ENCODE peak calls at places on chromosomes 3 and 15, in eight cellular contexts. O is sigmoid colon; X is glutamatergic neuron; W is GM10248; M is neural crest cell; Y is BJ; A is CD8-positive, alpha-beta T cell; B is lung. R is an unnamed sample.
A peak's percentile ranks its signal among the peaks of the same experiment; 100 is the strongest.

GRCh38 chr3:106688463-106688862 is 688.8 kb upstream of the CCDC54 start:
- DNase-seq in O (peak; percentile 63), X (no peak), W (no peak), M (no peak), Y (peak; percentile 76), A (no peak), B (no peak), R (no peak)

GRCh38 chr3:185353823-185354614 is 8.9 kb upstream of the MAP3K13 start:
- DNase-seq in O (peak; percentile 72), X (peak; percentile 74), W (peak; percentile 74), M (peak; percentile 61), Y (no peak), A (peak; percentile 62), B (peak; percentile 75), R (peak; percentile 47)

GRCh38 chr3:123997543-123997942 is 5.6 kb upstream of the ROPN1 start:
- DNase-seq in O (no peak), X (no peak), W (no peak), M (no peak), Y (no peak), A (no peak), B (no peak), R (no peak)

GRCh38 chr15:73681856-73682596 is 2.2 kb upstream of the CD276 start:
- DNase-seq in O (no peak), X (no peak), W (no peak), M (no peak), Y (no peak), A (no peak), B (no peak), R (no peak)

GRCh38 chr3:45647148-45647619 is 42.0 kb upstream of the SACM1L start:
- DNase-seq in O (no peak), X (no peak), W (no peak), M (no peak), Y (peak; percentile 57), A (no peak), B (peak; percentile 51), R (no peak)

GRCh38 chr3:142894493-142894892 is 5.6 kb upstream of the PCOLCE2 start:
- DNase-seq in O (no peak), X (peak; percentile 50), W (no peak), M (no peak), Y (no peak), A (no peak), B (no peak), R (no peak)

GRCh38 chr3:4467522-4467867 is 426 bp upstream of the SUMF1 start:
- DNase-seq in O (no peak), X (no peak), W (no peak), M (no peak), Y (no peak), A (no peak), B (no peak), R (no peak)

GRCh38 chr3:62161306-62161705 is 212.0 kb downstream of the FEZF2 start:
- DNase-seq in O (no peak), X (no peak), W (no peak), M (no peak), Y (no peak), A (no peak), B (no peak), R (no peak)

GRCh38 chr3:63251499-63251898 is 26.6 kb upstream of the SYNPR start:
- DNase-seq in O (no peak), X (no peak), W (no peak), M (no peak), Y (no peak), A (no peak), B (no peak), R (no peak)

GRCh38 chr15:67419705-67420104 is 101.2 kb upstream of the C15orf61 start:
- DNase-seq in O (no peak), X (no peak), W (no peak), M (no peak), Y (no peak), A (no peak), B (no peak), R (no peak)

GRCh38 chr15:67422296-67422695 is 98.6 kb upstream of the C15orf61 start:
- DNase-seq in O (no peak), X (no peak), W (no peak), M (no peak), Y (no peak), A (no peak), B (no peak), R (no peak)

GRCh38 chr15:67416891-67417290 is 104.0 kb upstream of the C15orf61 start:
- DNase-seq in O (no peak), X (no peak), W (no peak), M (no peak), Y (no peak), A (no peak), B (no peak), R (no peak)

GRCh38 chr15:67420137-67420536 is 100.8 kb upstream of the C15orf61 start:
- DNase-seq in O (no peak), X (no peak), W (no peak), M (no peak), Y (no peak), A (no peak), B (no peak), R (no peak)

GRCh38 chr15:67421105-67421504 is 99.8 kb upstream of the C15orf61 start:
- DNase-seq in O (no peak), X (no peak), W (no peak), M (no peak), Y (no peak), A (no peak), B (no peak), R (no peak)
- TF ChIP-seq CTCF in O (no peak), X (no peak), W (no peak), M (no peak), Y (no peak), A (no peak), B (no peak), R (peak; percentile 12)

GRCh38 chr3:197303452-197303851 is 5.0 kb upstream of the DLG1 start:
- DNase-seq in O (no peak), X (no peak), W (no peak), M (no peak), Y (no peak), A (no peak), B (no peak), R (no peak)
- TF ChIP-seq CTCF in O (no peak), X (no peak), W (no peak), M (no peak), Y (no peak), A (no peak), B (no peak), R (no peak)

GRCh38 chr3:153215971-153216370 is 53.9 kb downstream of the RAP2B start:
- DNase-seq in O (no peak), X (no peak), W (no peak), M (no peak), Y (no peak), A (no peak), B (no peak), R (no peak)

GRCh38 chr3:153215497-153215896 is 53.5 kb downstream of the RAP2B start:
- DNase-seq in O (no peak), X (no peak), W (no peak), M (no peak), Y (no peak), A (no peak), B (no peak), R (no peak)

GRCh38 chr3:153209596-153209995 is 47.6 kb downstream of the RAP2B start:
- DNase-seq in O (no peak), X (no peak), W (no peak), M (no peak), Y (no peak), A (no peak), B (peak; percentile 40), R (no peak)

GRCh38 chr3:153210660-153211059 is 48.6 kb downstream of the RAP2B start:
- DNase-seq in O (no peak), X (no peak), W (no peak), M (no peak), Y (no peak), A (no peak), B (no peak), R (no peak)

DNA sequence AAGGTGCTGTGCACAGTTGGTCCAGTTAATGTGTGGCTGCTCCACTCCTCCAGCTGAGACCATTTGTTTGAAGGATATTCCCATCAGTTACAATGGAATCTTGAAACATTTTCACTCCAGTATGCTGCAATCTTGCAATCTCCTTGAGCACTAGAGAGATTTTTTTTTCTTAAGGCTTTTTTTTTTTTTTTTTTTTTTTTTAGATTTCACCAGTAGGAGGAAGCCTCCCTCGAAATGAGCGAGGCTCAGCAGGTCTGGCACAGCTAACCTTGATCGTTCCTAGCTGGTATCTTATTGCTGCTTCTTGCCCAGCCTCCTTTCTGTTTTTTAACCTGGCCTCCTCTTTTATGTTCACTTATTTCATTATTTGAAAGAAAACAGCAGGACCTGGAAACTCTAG is 48.1 kb downstream of the RAP2B start:
- DNase-seq in O (no peak), X (no peak), W (no peak), M (no peak), Y (no peak), A (no peak), B (no peak), R (no peak)
- TF ChIP-seq CTCF in O (no peak), X (no peak), W (no peak), M (peak; percentile 38), Y (peak; percentile 13), A (peak; percentile 57), B (no peak), R (no peak)

GRCh38 chr3:16514799-16515353 is 1.4 kb upstream of the RFTN1 start:
- DNase-seq in O (no peak), X (no peak), W (no peak), M (no peak), Y (no peak), A (no peak), B (no peak), R (no peak)

GRCh38 chr3:16512435-16513140 is 911 bp downstream of the RFTN1 start:
- DNase-seq in O (peak; percentile 69), X (peak; percentile 20), W (peak; percentile 41), M (no peak), Y (no peak), A (peak; percentile 65), B (peak; percentile 61), R (no peak)

GRCh38 chr3:16514021-16514700 is 662 bp upstream of the RFTN1 start:
- DNase-seq in O (no peak), X (no peak), W (no peak), M (no peak), Y (no peak), A (no peak), B (no peak), R (no peak)

GRCh38 chr3:16511561-16512434 is 1.7 kb downstream of the RFTN1 start:
- DNase-seq in O (peak; percentile 73), X (no peak), W (peak; percentile 71), M (no peak), Y (no peak), A (peak; percentile 78), B (peak; percentile 53), R (no peak)

DNA sequence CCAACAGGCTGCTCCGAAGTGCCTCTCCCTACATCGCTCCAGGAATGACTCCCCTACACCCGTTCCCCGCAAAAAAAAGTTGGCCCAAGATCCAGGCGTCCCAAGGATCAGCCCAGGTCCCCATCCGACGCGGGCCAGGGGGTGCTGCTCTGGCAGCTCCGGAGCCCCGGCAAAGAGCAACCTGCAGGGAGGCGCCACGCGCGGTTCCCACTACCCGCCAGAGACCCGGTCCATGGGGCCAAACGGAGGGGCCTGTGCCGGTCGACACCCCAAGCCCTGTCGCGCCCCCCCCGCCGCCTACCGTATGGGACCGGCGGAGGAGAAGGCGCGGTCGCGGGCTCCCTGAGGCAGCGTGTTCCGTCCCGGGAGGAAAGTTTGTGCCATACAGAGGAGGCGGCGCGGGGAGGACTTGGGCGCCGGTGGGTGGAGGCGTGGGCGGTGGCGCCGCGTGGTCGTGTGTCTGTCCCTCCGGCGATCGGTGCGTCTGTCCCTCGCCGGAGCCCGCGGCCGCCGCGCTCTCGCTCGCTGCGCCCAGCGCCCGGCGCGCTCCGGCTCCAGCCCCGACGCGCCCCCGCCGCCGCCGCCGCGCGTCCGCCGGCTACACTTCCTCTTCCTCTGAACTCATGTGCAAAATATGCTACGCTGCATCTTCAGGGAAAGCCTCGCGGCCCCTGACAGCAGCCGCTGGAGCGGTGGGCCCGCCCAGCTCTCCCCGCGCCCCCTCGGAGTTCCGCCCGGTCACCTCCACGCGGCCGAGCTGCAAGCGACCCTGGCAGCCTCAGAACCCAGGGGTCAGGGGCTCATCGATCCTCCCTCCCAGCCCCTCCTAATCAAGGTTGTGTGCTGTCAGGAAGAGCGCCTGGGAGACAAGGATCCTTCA is at the start of gene RFTN1:
- DNase-seq in O (no peak), X (peak; percentile 50), W (peak; percentile 60), M (peak; percentile 31), Y (no peak), A (peak; percentile 73), B (peak; percentile 63), R (peak; percentile 14)
- TF ChIP-seq CTCF in O (no peak), X (no peak), W (no peak), M (no peak), Y (peak; percentile 9), A (no peak), B (no peak), R (no peak)